ENCODE peak calls at places on chromosome 15, in nine cellular contexts. One of them, this sample, is unnamed.

GRCh38 chr15:45630958-45631691 is 3.7 kb upstream of the SQOR start:
- DNase-seq in Peyer's patch: no peak
- DNase-seq in cardiac muscle cell: peak; percentile 80
- DNase-seq in astrocyte: peak; percentile 91
- DNase-seq in CD4-positive, CD25-positive, alpha-beta regulatory T cell: no peak
- DNase-seq in iPS DF 6.9: no peak
- DNase-seq in left ventricle myocardium inferior: no peak
- DNase-seq in mammary epithelial cell: peak; percentile 90
- DNase-seq in DND-41: no peak
- DNase-seq in this sample: no peak

GRCh38 chr15:100901296-100901695 is 17.9 kb upstream of the LRRK1 start:
- DNase-seq in Peyer's patch: no peak
- DNase-seq in cardiac muscle cell: no peak
- DNase-seq in astrocyte: no peak
- DNase-seq in CD4-positive, CD25-positive, alpha-beta regulatory T cell: no peak
- DNase-seq in iPS DF 6.9: no peak
- DNase-seq in left ventricle myocardium inferior: no peak
- DNase-seq in mammary epithelial cell: no peak
- DNase-seq in DND-41: no peak
- DNase-seq in this sample: no peak

GRCh38 chr15:66241301-66241700 is 12.2 kb downstream of the MEGF11 start:
- DNase-seq in Peyer's patch: no peak
- DNase-seq in cardiac muscle cell: no peak
- DNase-seq in astrocyte: no peak
- DNase-seq in CD4-positive, CD25-positive, alpha-beta regulatory T cell: no peak
- DNase-seq in iPS DF 6.9: no peak
- DNase-seq in left ventricle myocardium inferior: no peak
- DNase-seq in mammary epithelial cell: no peak
- DNase-seq in DND-41: no peak
- DNase-seq in this sample: no peak

GRCh38 chr15:68126415-68126814 is 72.3 kb downstream of the PIAS1 start:
- DNase-seq in Peyer's patch: peak; percentile 50
- DNase-seq in cardiac muscle cell: no peak
- DNase-seq in astrocyte: no peak
- DNase-seq in CD4-positive, CD25-positive, alpha-beta regulatory T cell: no peak
- DNase-seq in iPS DF 6.9: no peak
- DNase-seq in left ventricle myocardium inferior: peak; percentile 35
- DNase-seq in mammary epithelial cell: peak; percentile 14
- DNase-seq in DND-41: no peak
- DNase-seq in this sample: no peak

GRCh38 chr15:92205255-92205739 is 188.4 kb upstream of the ST8SIA2 start:
- DNase-seq in Peyer's patch: no peak
- DNase-seq in cardiac muscle cell: no peak
- DNase-seq in astrocyte: no peak
- DNase-seq in CD4-positive, CD25-positive, alpha-beta regulatory T cell: no peak
- DNase-seq in iPS DF 6.9: peak; percentile 35
- DNase-seq in left ventricle myocardium inferior: peak; percentile 13
- DNase-seq in mammary epithelial cell: no peak
- DNase-seq in DND-41: no peak
- DNase-seq in this sample: no peak

GRCh38 chr15:38814891-38815290 is 250.3 kb upstream of the RASGRP1 start:
- DNase-seq in Peyer's patch: no peak
- DNase-seq in cardiac muscle cell: no peak
- DNase-seq in astrocyte: no peak
- DNase-seq in CD4-positive, CD25-positive, alpha-beta regulatory T cell: no peak
- DNase-seq in iPS DF 6.9: no peak
- DNase-seq in left ventricle myocardium inferior: no peak
- DNase-seq in mammary epithelial cell: no peak
- DNase-seq in DND-41: no peak
- DNase-seq in this sample: no peak

GRCh38 chr15:31398677-31399260 is 72.1 kb downstream of the KLF13 start:
- DNase-seq in Peyer's patch: peak; percentile 74
- DNase-seq in cardiac muscle cell: peak; percentile 42
- DNase-seq in astrocyte: no peak
- DNase-seq in CD4-positive, CD25-positive, alpha-beta regulatory T cell: no peak
- DNase-seq in iPS DF 6.9: no peak
- DNase-seq in left ventricle myocardium inferior: peak; percentile 13
- DNase-seq in mammary epithelial cell: peak; percentile 42
- DNase-seq in DND-41: peak; percentile 32
- DNase-seq in this sample: no peak

GRCh38 chr15:82139823-82140268 is 94.0 kb upstream of the MEX3B start:
- DNase-seq in Peyer's patch: no peak
- DNase-seq in cardiac muscle cell: peak; percentile 72
- DNase-seq in astrocyte: peak; percentile 37
- DNase-seq in CD4-positive, CD25-positive, alpha-beta regulatory T cell: peak; percentile 39
- DNase-seq in iPS DF 6.9: no peak
- DNase-seq in left ventricle myocardium inferior: no peak
- DNase-seq in mammary epithelial cell: peak; percentile 36
- DNase-seq in DND-41: no peak
- DNase-seq in this sample: no peak

GRCh38 chr15:72315706-72316370 is 4.1 kb downstream of the CELF6 start:
- DNase-seq in Peyer's patch: no peak
- DNase-seq in cardiac muscle cell: peak; percentile 17
- DNase-seq in astrocyte: no peak
- DNase-seq in CD4-positive, CD25-positive, alpha-beta regulatory T cell: no peak
- DNase-seq in iPS DF 6.9: no peak
- DNase-seq in left ventricle myocardium inferior: no peak
- DNase-seq in mammary epithelial cell: no peak
- DNase-seq in DND-41: peak; percentile 57
- DNase-seq in this sample: no peak

GRCh38 chr15:100230784-100231183 is 111.0 kb downstream of the ADAMTS17 start:
- DNase-seq in Peyer's patch: no peak
- DNase-seq in cardiac muscle cell: no peak
- DNase-seq in astrocyte: no peak
- DNase-seq in CD4-positive, CD25-positive, alpha-beta regulatory T cell: no peak
- DNase-seq in iPS DF 6.9: no peak
- DNase-seq in left ventricle myocardium inferior: no peak
- DNase-seq in mammary epithelial cell: no peak
- DNase-seq in DND-41: no peak
- DNase-seq in this sample: no peak

GRCh38 chr15:96463376-96463775 is 132.9 kb downstream of the NR2F2 start:
- DNase-seq in Peyer's patch: no peak
- DNase-seq in cardiac muscle cell: no peak
- DNase-seq in astrocyte: no peak
- DNase-seq in CD4-positive, CD25-positive, alpha-beta regulatory T cell: no peak
- DNase-seq in iPS DF 6.9: no peak
- DNase-seq in left ventricle myocardium inferior: no peak
- DNase-seq in mammary epithelial cell: no peak
- DNase-seq in DND-41: no peak
- DNase-seq in this sample: no peak

GRCh38 chr15:89088605-89089315 is 504 bp downstream of the ABHD2 start:
- DNase-seq in Peyer's patch: peak; percentile 65
- DNase-seq in cardiac muscle cell: peak; percentile 31
- DNase-seq in astrocyte: no peak
- DNase-seq in CD4-positive, CD25-positive, alpha-beta regulatory T cell: no peak
- DNase-seq in iPS DF 6.9: no peak
- DNase-seq in left ventricle myocardium inferior: peak; percentile 43
- DNase-seq in mammary epithelial cell: no peak
- DNase-seq in DND-41: no peak
- DNase-seq in this sample: no peak

GRCh38 chr15:43923553-43923952 is 96.8 kb downstream of the WDR76 start:
- DNase-seq in Peyer's patch: no peak
- DNase-seq in cardiac muscle cell: no peak
- DNase-seq in astrocyte: no peak
- DNase-seq in CD4-positive, CD25-positive, alpha-beta regulatory T cell: no peak
- DNase-seq in iPS DF 6.9: no peak
- DNase-seq in left ventricle myocardium inferior: no peak
- DNase-seq in mammary epithelial cell: no peak
- DNase-seq in DND-41: no peak
- DNase-seq in this sample: no peak

GRCh38 chr15:59688383-59688887 is 685 bp downstream of the BNIP2 start:
- DNase-seq in Peyer's patch: no peak
- DNase-seq in cardiac muscle cell: peak; percentile 85
- DNase-seq in astrocyte: peak; percentile 67
- DNase-seq in CD4-positive, CD25-positive, alpha-beta regulatory T cell: peak; percentile 80
- DNase-seq in iPS DF 6.9: no peak
- DNase-seq in left ventricle myocardium inferior: no peak
- DNase-seq in mammary epithelial cell: peak; percentile 63
- DNase-seq in DND-41: no peak
- DNase-seq in this sample: peak; percentile 27

GRCh38 chr15:22942306-22942855 is 37.8 kb downstream of the CYFIP1 start:
- DNase-seq in Peyer's patch: no peak
- DNase-seq in cardiac muscle cell: no peak
- DNase-seq in astrocyte: no peak
- DNase-seq in CD4-positive, CD25-positive, alpha-beta regulatory T cell: no peak
- DNase-seq in iPS DF 6.9: no peak
- DNase-seq in left ventricle myocardium inferior: no peak
- DNase-seq in mammary epithelial cell: no peak
- DNase-seq in DND-41: no peak
- DNase-seq in this sample: no peak

GRCh38 chr15:85312925-85313324 is 67.5 kb upstream of the AKAP13 start:
- DNase-seq in Peyer's patch: no peak
- DNase-seq in cardiac muscle cell: peak; percentile 75
- DNase-seq in astrocyte: no peak
- DNase-seq in CD4-positive, CD25-positive, alpha-beta regulatory T cell: no peak
- DNase-seq in iPS DF 6.9: no peak
- DNase-seq in left ventricle myocardium inferior: no peak
- DNase-seq in mammary epithelial cell: no peak
- DNase-seq in DND-41: no peak
- DNase-seq in this sample: no peak

GRCh38 chr15:27070816-27071215 is 99.8 kb downstream of the GABRG3 start:
- DNase-seq in Peyer's patch: no peak
- DNase-seq in cardiac muscle cell: no peak
- DNase-seq in astrocyte: no peak
- DNase-seq in CD4-positive, CD25-positive, alpha-beta regulatory T cell: no peak
- DNase-seq in iPS DF 6.9: no peak
- DNase-seq in left ventricle myocardium inferior: no peak
- DNase-seq in mammary epithelial cell: no peak
- DNase-seq in DND-41: no peak
- DNase-seq in this sample: no peak

GRCh38 chr15:58165661-58166060 is 27.5 kb downstream of the AQP9 start:
- DNase-seq in Peyer's patch: no peak
- DNase-seq in cardiac muscle cell: peak; percentile 86
- DNase-seq in astrocyte: peak; percentile 8
- DNase-seq in CD4-positive, CD25-positive, alpha-beta regulatory T cell: no peak
- DNase-seq in iPS DF 6.9: no peak
- DNase-seq in left ventricle myocardium inferior: peak; percentile 52
- DNase-seq in mammary epithelial cell: no peak
- DNase-seq in DND-41: no peak
- DNase-seq in this sample: no peak

DNA sequence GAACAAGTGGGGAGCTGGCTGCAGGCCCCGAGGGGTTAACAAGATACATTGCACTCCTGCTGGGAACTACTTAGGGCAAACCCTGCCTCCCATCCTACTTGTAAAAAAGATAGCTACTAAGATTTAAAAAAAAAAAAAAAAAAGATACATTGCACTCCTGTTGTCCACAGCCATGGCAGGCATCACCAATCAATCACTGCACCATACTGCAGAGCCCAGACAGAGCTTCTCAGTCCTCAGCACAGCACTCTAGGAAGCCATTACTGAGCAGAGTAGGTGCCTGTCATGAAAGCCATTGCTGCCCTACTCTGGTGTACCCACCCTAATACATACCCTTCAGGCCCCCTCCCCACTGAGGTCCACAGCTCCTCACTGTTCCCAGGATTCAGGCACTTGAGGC is 64.8 kb downstream of the RASGRF1 start:
- DNase-seq in Peyer's patch: no peak
- DNase-seq in cardiac muscle cell: no peak
- DNase-seq in astrocyte: no peak
- DNase-seq in CD4-positive, CD25-positive, alpha-beta regulatory T cell: peak; percentile 6
- DNase-seq in iPS DF 6.9: no peak
- DNase-seq in left ventricle myocardium inferior: no peak
- DNase-seq in mammary epithelial cell: no peak
- DNase-seq in DND-41: no peak
- DNase-seq in this sample: no peak
- H3K4me1 ChIP-seq in Peyer's patch: no peaks in the 10 kb centered on the region
- H3K4me1 ChIP-seq in cardiac muscle cell: no peaks in the 10 kb centered on the region
- H3K4me1 ChIP-seq in astrocyte: no peaks in the 10 kb centered on the region
- H3K4me1 ChIP-seq in CD4-positive, CD25-positive, alpha-beta regulatory T cell: no peaks in the 10 kb centered on the region
- H3K4me1 ChIP-seq in iPS DF 6.9: no peaks in the 10 kb centered on the region
- H3K4me1 ChIP-seq in left ventricle myocardium inferior: no peaks in the 10 kb centered on the region
- H3K4me1 ChIP-seq in mammary epithelial cell: no peaks in the 10 kb centered on the region
- H3K4me1 ChIP-seq in DND-41: no peaks in the 10 kb centered on the region
- H3K4me1 ChIP-seq in this sample: no peaks in the 10 kb centered on the region

GRCh38 chr15:39936681-39937080 is 2.8 kb downstream of the EIF2AK4 start:
- DNase-seq in Peyer's patch: no peak
- DNase-seq in cardiac muscle cell: no peak
- DNase-seq in astrocyte: no peak
- DNase-seq in CD4-positive, CD25-positive, alpha-beta regulatory T cell: no peak
- DNase-seq in iPS DF 6.9: no peak
- DNase-seq in left ventricle myocardium inferior: no peak
- DNase-seq in mammary epithelial cell: no peak
- DNase-seq in DND-41: no peak
- DNase-seq in this sample: no peak
- H3K27ac ChIP-seq in Peyer's patch: no peak overlapping the region
- H3K27ac ChIP-seq in cardiac muscle cell: no peak overlapping the region
- H3K27ac ChIP-seq in astrocyte: peak overlapping the region; percentile 7
- H3K27ac ChIP-seq in CD4-positive, CD25-positive, alpha-beta regulatory T cell: no peak overlapping the region
- H3K27ac ChIP-seq in iPS DF 6.9: no peak overlapping the region
- H3K27ac ChIP-seq in left ventricle myocardium inferior: no peak overlapping the region
- H3K27ac ChIP-seq in mammary epithelial cell: no peak overlapping the region
- H3K27ac ChIP-seq in DND-41: no peak overlapping the region
- H3K27ac ChIP-seq in this sample: no peak overlapping the region

GRCh38 chr15:40986820-40987219 is 33.5 kb downstream of the CHAC1 start:
- DNase-seq in Peyer's patch: no peak
- DNase-seq in cardiac muscle cell: no peak
- DNase-seq in astrocyte: no peak
- DNase-seq in CD4-positive, CD25-positive, alpha-beta regulatory T cell: no peak
- DNase-seq in iPS DF 6.9: no peak
- DNase-seq in left ventricle myocardium inferior: no peak
- DNase-seq in mammary epithelial cell: no peak
- DNase-seq in DND-41: no peak
- DNase-seq in this sample: no peak
- H3K36me3 ChIP-seq in Peyer's patch: no peaks in the 10 kb centered on the region
- H3K36me3 ChIP-seq in cardiac muscle cell: peaks cover 63% of the 10 kb centered on the region
- H3K36me3 ChIP-seq in astrocyte: peaks cover 46% of the 10 kb centered on the region
- H3K36me3 ChIP-seq in CD4-positive, CD25-positive, alpha-beta regulatory T cell: peaks cover 66% of the 10 kb centered on the region
- H3K36me3 ChIP-seq in iPS DF 6.9: peaks cover 15% of the 10 kb centered on the region
- H3K36me3 ChIP-seq in left ventricle myocardium inferior: peaks cover 83% of the 10 kb centered on the region
- H3K36me3 ChIP-seq in mammary epithelial cell: peaks cover 35% of the 10 kb centered on the region
- H3K36me3 ChIP-seq in DND-41: peaks cover 88% of the 10 kb centered on the region
- H3K36me3 ChIP-seq in this sample: peaks cover 65% of the 10 kb centered on the region

GRCh38 chr15:74207652-74208440 is 5.3 kb upstream of the STRA6 start:
- DNase-seq in Peyer's patch: no peak
- DNase-seq in cardiac muscle cell: no peak
- DNase-seq in astrocyte: no peak
- DNase-seq in CD4-positive, CD25-positive, alpha-beta regulatory T cell: no peak
- DNase-seq in iPS DF 6.9: no peak
- DNase-seq in left ventricle myocardium inferior: no peak
- DNase-seq in mammary epithelial cell: no peak
- DNase-seq in DND-41: no peak
- DNase-seq in this sample: no peak

GRCh38 chr15:74208496-74208895 is 5.9 kb upstream of the STRA6 start:
- DNase-seq in Peyer's patch: no peak
- DNase-seq in cardiac muscle cell: no peak
- DNase-seq in astrocyte: no peak
- DNase-seq in CD4-positive, CD25-positive, alpha-beta regulatory T cell: no peak
- DNase-seq in iPS DF 6.9: no peak
- DNase-seq in left ventricle myocardium inferior: no peak
- DNase-seq in mammary epithelial cell: no peak
- DNase-seq in DND-41: no peak
- DNase-seq in this sample: no peak

GRCh38 chr15:74209997-74210573 is 7.5 kb upstream of the STRA6 start:
- DNase-seq in Peyer's patch: no peak
- DNase-seq in cardiac muscle cell: peak; percentile 95
- DNase-seq in astrocyte: peak; percentile 99
- DNase-seq in CD4-positive, CD25-positive, alpha-beta regulatory T cell: no peak
- DNase-seq in iPS DF 6.9: no peak
- DNase-seq in left ventricle myocardium inferior: no peak
- DNase-seq in mammary epithelial cell: no peak
- DNase-seq in DND-41: no peak
- DNase-seq in this sample: no peak

GRCh38 chr15:74209560-74209958 is 7.0 kb upstream of the STRA6 start:
- DNase-seq in Peyer's patch: no peak
- DNase-seq in cardiac muscle cell: no peak
- DNase-seq in astrocyte: no peak
- DNase-seq in CD4-positive, CD25-positive, alpha-beta regulatory T cell: no peak
- DNase-seq in iPS DF 6.9: no peak
- DNase-seq in left ventricle myocardium inferior: no peak
- DNase-seq in mammary epithelial cell: no peak
- DNase-seq in DND-41: no peak
- DNase-seq in this sample: no peak

GRCh38 chr15:74208901-74209559 is 6.4 kb upstream of the STRA6 start:
- DNase-seq in Peyer's patch: no peak
- DNase-seq in cardiac muscle cell: peak; percentile 58
- DNase-seq in astrocyte: peak; percentile 90
- DNase-seq in CD4-positive, CD25-positive, alpha-beta regulatory T cell: no peak
- DNase-seq in iPS DF 6.9: no peak
- DNase-seq in left ventricle myocardium inferior: no peak
- DNase-seq in mammary epithelial cell: no peak
- DNase-seq in DND-41: peak; percentile 48
- DNase-seq in this sample: no peak
- H3K4me1 ChIP-seq in Peyer's patch: no peaks in the 10 kb centered on the region
- H3K4me1 ChIP-seq in cardiac muscle cell: peaks cover 37% of the 10 kb centered on the region
- H3K4me1 ChIP-seq in astrocyte: peaks cover 51% of the 10 kb centered on the region
- H3K4me1 ChIP-seq in CD4-positive, CD25-positive, alpha-beta regulatory T cell: no peaks in the 10 kb centered on the region
- H3K4me1 ChIP-seq in iPS DF 6.9: peaks cover 18% of the 10 kb centered on the region
- H3K4me1 ChIP-seq in left ventricle myocardium inferior: peaks cover 22% of the 10 kb centered on the region
- H3K4me1 ChIP-seq in mammary epithelial cell: no peaks in the 10 kb centered on the region
- H3K4me1 ChIP-seq in DND-41: peaks cover 3% of the 10 kb centered on the region
- H3K4me1 ChIP-seq in this sample: no peaks in the 10 kb centered on the region

This sample was measured in effector memory CD4-positive, alpha-beta T cell.